ENCODE peak calls at places on chromosome 9, in ten cellular contexts. O, B, D, J, Z, E, V, S, X and U are unnamed samples.

GRCh38 chr9:114096041-114096511 is 3.0 kb downstream of the KIF12 start:
- DNase-seq in O (no peak), B (no peak), D (no peak), J (peak; percentile 79), Z (no peak), E (no peak), V (no peak), S (no peak), X (no peak), U (no peak)

GRCh38 chr9:84151236-84151635 is 170.6 kb downstream of the RMI1 start:
- DNase-seq in O (no peak), B (no peak), D (no peak), J (no peak), Z (no peak), E (no peak), V (no peak), S (no peak), X (no peak), U (no peak)

GRCh38 chr9:124256517-124257069 is 1.2 kb upstream of the NEK6 start:
- DNase-seq in O (no peak), B (no peak), D (no peak), J (peak; percentile 34), Z (peak; percentile 15), E (peak; percentile 25), V (no peak), S (peak; percentile 92), X (no peak), U (peak; percentile 45)

GRCh38 chr9:138112090-138112748 is 234.6 kb downstream of the CACNA1B start:
- DNase-seq in O (no peak), B (peak; percentile 38), D (no peak), J (peak; percentile 30), Z (no peak), E (no peak), V (peak; percentile 3), S (no peak), X (peak; percentile 47), U (no peak)

GRCh38 chr9:114507726-114508125 is 2.5 kb upstream of the WHRN start:
- DNase-seq in O (no peak), B (no peak), D (no peak), J (no peak), Z (peak; percentile 18), E (peak; percentile 32), V (peak; percentile 44), S (peak; percentile 44), X (no peak), U (no peak)

GRCh38 chr9:128242828-128243485 is 32.9 kb downstream of the GOLGA2 start:
- DNase-seq in O (no peak), B (no peak), D (no peak), J (peak; percentile 51), Z (no peak), E (no peak), V (no peak), S (no peak), X (no peak), U (no peak)

GRCh38 chr9:129506892-129507291 is 114.0 kb downstream of the C9orf50 start:
- DNase-seq in O (no peak), B (no peak), D (no peak), J (peak; percentile 71), Z (no peak), E (no peak), V (no peak), S (no peak), X (no peak), U (no peak)

GRCh38 chr9:69546265-69546664 is 125.9 kb downstream of the APBA1 start:
- DNase-seq in O (no peak), B (no peak), D (peak; percentile 7), J (peak; percentile 41), Z (peak; percentile 35), E (peak; percentile 44), V (no peak), S (no peak), X (no peak), U (no peak)

GRCh38 chr9:131180454-131180853 is 55.1 kb downstream of the NUP214 start:
- DNase-seq in O (no peak), B (no peak), D (no peak), J (no peak), Z (no peak), E (no peak), V (no peak), S (no peak), X (no peak), U (no peak)

GRCh38 chr9:120526493-120526892 is 53.5 kb downstream of the CDK5RAP2 start:
- DNase-seq in O (no peak), B (no peak), D (no peak), J (no peak), Z (no peak), E (no peak), V (no peak), S (no peak), X (no peak), U (peak; percentile 58)

GRCh38 chr9:69421908-69422801 is 97.1 kb downstream of the ENTREP1 start:
- DNase-seq in O (peak; percentile 54), B (peak; percentile 67), D (peak; percentile 47), J (peak; percentile 88), Z (peak; percentile 56), E (peak; percentile 69), V (peak; percentile 71), S (no peak), X (peak; percentile 77), U (no peak)

GRCh38 chr9:107229146-107229545 is 53.9 kb upstream of the RAD23B start:
- DNase-seq in O (no peak), B (no peak), D (no peak), J (no peak), Z (no peak), E (peak; percentile 70), V (no peak), S (no peak), X (no peak), U (no peak)

GRCh38 chr9:110958846-110959245 is 79.4 kb downstream of the LPAR1 start:
- DNase-seq in O (no peak), B (no peak), D (no peak), J (no peak), Z (no peak), E (no peak), V (no peak), S (no peak), X (no peak), U (no peak)

GRCh38 chr9:92668746-92669526 is 995 bp downstream of the IPPK start:
- DNase-seq in O (no peak), B (peak; percentile 77), D (no peak), J (peak; percentile 68), Z (no peak), E (no peak), V (no peak), S (peak; percentile 67), X (no peak), U (no peak)

GRCh38 chr9:87546704-87547103 is 49.0 kb downstream of the DAPK1 start:
- DNase-seq in O (no peak), B (no peak), D (no peak), J (no peak), Z (no peak), E (no peak), V (no peak), S (no peak), X (no peak), U (no peak)

GRCh38 chr9:108786756-108787663 is 68.8 kb downstream of the ACTL7B start:
- DNase-seq in O (no peak), B (no peak), D (peak; percentile 37), J (no peak), Z (no peak), E (no peak), V (no peak), S (peak; percentile 65), X (no peak), U (no peak)

GRCh38 chr9:112848316-112849151 is 42.1 kb downstream of the SLC46A2 start:
- DNase-seq in O (no peak), B (no peak), D (no peak), J (peak; percentile 43), Z (no peak), E (no peak), V (no peak), S (no peak), X (no peak), U (no peak)

GRCh38 chr9:133160742-133161541 is 2.8 kb downstream of the GBGT1 start:
- DNase-seq in O (no peak), B (no peak), D (peak; percentile 68), J (peak; percentile 87), Z (no peak), E (peak; percentile 42), V (peak; percentile 67), S (peak; percentile 71), X (peak; percentile 48), U (peak; percentile 82)

GRCh38 chr9:1869843-1870242 is 145.3 kb upstream of the SMARCA2 start:
- DNase-seq in O (no peak), B (no peak), D (peak; percentile 7), J (peak; percentile 57), Z (peak; percentile 12), E (peak; percentile 1), V (no peak), S (no peak), X (no peak), U (no peak)

GRCh38 chr9:20321683-20322082 is 300.6 kb downstream of the MLLT3 start:
- DNase-seq in O (no peak), B (no peak), D (no peak), J (no peak), Z (no peak), E (no peak), V (no peak), S (no peak), X (no peak), U (no peak)